ENCODE peak calls at places on chromosome 15, in four cellular contexts. J is fibroblast of villous mesenchyme; H is uterus; M is CD8-positive, alpha-beta T cell. A is an unnamed sample.
A peak's percentile ranks its signal among the peaks of the same experiment; 100 is the strongest.

GRCh38 chr15:68994981-68995753 is 19.3 kb upstream of the NOX5 start:
- DNase-seq in J (no peak), H (no peak), M (no peak), A (no peak)

GRCh38 chr15:61196711-61197110 is 32.4 kb downstream of the RORA start:
- DNase-seq in M (no peak), J (no peak), H (no peak), A (no peak)

GRCh38 chr15:29939404-29939803 is 117.1 kb upstream of the TJP1 start:
- DNase-seq in H (no peak), M (no peak), J (peak; percentile 26), A (peak; percentile 28)

GRCh38 chr15:52733078-52733477 is 53.9 kb upstream of the ATOSA start:
- DNase-seq in J (peak; percentile 70), H (no peak), M (no peak), A (peak; percentile 66)

GRCh38 chr15:37107071-37107753 is 6.9 kb upstream of the MEIS2 start:
- DNase-seq in M (no peak), J (no peak), H (peak; percentile 63), A (peak; percentile 74)

GRCh38 chr15:42146551-42147430 is 9.6 kb downstream of the PLA2G4F start:
- DNase-seq in J (no peak), H (peak; percentile 3), M (no peak), A (no peak)

GRCh38 chr15:29102911-29103824 is 166.5 kb downstream of the NSMCE3 start:
- DNase-seq in M (no peak), J (no peak), H (no peak), A (no peak)

GRCh38 chr15:91146728-91147127 is 46.7 kb downstream of the SV2B start:
- DNase-seq in J (no peak), M (no peak), H (no peak), A (no peak)

GRCh38 chr15:91921188-91921820 is 67.8 kb downstream of the SLCO3A1 start:
- DNase-seq in J (no peak), M (no peak), H (no peak), A (peak; percentile 65)

GRCh38 chr15:28875461-28875965 is 10.3 kb upstream of the APBA2 start:
- DNase-seq in H (no peak), J (no peak), M (no peak), A (no peak)

GRCh38 chr15:57665187-57665586 is 41.3 kb upstream of the POLR2M start:
- DNase-seq in J (no peak), H (no peak), M (no peak), A (no peak)

GRCh38 chr15:57668074-57668473 is 38.4 kb upstream of the POLR2M start:
- DNase-seq in M (no peak), J (no peak), H (no peak), A (no peak)

GRCh38 chr15:57663262-57663661 is 43.3 kb upstream of the POLR2M start:
- DNase-seq in J (no peak), M (no peak), H (no peak), A (no peak)

GRCh38 chr15:57665939-57666338 is 40.6 kb upstream of the POLR2M start:
- DNase-seq in J (no peak), H (no peak), M (no peak), A (no peak)

GRCh38 chr15:57667171-57667924 is 39.2 kb upstream of the POLR2M start:
- DNase-seq in J (peak; percentile 70), H (peak; percentile 53), M (no peak), A (peak; percentile 83)
- TF ChIP-seq CTCF in J (peak; percentile 58), H (peak; percentile 67), M (peak; percentile 25), A (peak; percentile 71)

GRCh38 chr15:75194397-75194796 is 7.3 kb upstream of the C15orf39 start:
- DNase-seq in H (no peak), J (no peak), M (no peak), A (no peak)

GRCh38 chr15:75193976-75194375 is 7.7 kb upstream of the C15orf39 start:
- DNase-seq in J (no peak), M (no peak), H (no peak), A (no peak)

GRCh38 chr15:75195766-75196241 is 5.9 kb upstream of the C15orf39 start:
- DNase-seq in M (no peak), H (no peak), J (peak; percentile 24), A (no peak)

GRCh38 chr15:75197062-75197630 is 4.5 kb upstream of the C15orf39 start:
- DNase-seq in H (no peak), M (no peak), J (no peak), A (no peak)

DNA sequence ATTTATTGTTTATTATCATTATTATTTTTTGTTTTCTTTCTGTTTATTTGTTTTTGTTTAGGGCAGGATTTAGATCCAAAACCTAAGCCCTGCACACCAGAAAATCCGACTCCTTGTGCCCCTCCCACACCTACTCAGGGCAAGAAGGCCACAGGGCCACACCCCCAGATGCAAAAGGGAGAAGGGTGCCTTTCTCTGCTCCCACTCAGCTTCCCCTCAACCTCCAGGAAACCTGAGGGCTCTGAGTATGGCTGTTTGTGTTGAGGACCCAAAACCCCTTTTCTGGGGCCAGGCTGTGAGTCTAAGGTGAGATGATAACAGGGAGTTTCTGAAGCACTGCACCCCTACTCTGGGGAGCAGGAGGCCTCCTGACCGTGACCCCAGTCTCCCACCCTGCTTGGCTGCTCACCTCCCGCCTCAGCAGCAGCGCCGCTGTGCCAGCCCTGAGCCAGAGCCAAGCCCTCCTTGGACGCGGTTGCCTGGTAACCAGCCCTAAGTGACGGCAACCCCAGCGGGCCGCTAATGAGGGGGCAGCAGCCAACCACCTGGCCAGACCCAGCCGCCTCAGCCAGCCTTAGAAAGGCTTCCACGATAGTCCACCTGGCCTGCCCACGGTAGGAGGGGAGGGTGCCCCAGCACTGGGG is 6.4 kb upstream of the C15orf39 start:
- DNase-seq in M (no peak), J (no peak), H (peak; percentile 48), A (no peak)
- H3K4me3 ChIP-seq in M (no peak overlapping the region), J (no peak overlapping the region), H (no peak overlapping the region), A (no peak overlapping the region)

GRCh38 chr15:22885105-22885504 is 46.6 kb downstream of the NIPA2 start:
- DNase-seq in M (no peak), H (no peak), J (no peak), A (no peak)

GRCh38 chr15:22881739-22882440 is 43.4 kb downstream of the NIPA2 start:
- DNase-seq in J (no peak), H (no peak), M (no peak), A (no peak)

GRCh38 chr15:22883196-22883595 is 44.7 kb downstream of the NIPA2 start:
- DNase-seq in H (no peak), J (no peak), M (no peak), A (no peak)

GRCh38 chr15:22887157-22887951 is 48.9 kb downstream of the NIPA2 start:
- DNase-seq in M (no peak), J (peak; percentile 89), H (no peak), A (peak; percentile 58)

GRCh38 chr15:22884344-22884743 is 45.9 kb downstream of the NIPA2 start:
- DNase-seq in M (peak; percentile 17), H (no peak), J (no peak), A (no peak)
- TF ChIP-seq CTCF in M (no peak), H (no peak), J (peak; percentile 33), A (peak; percentile 13)

DNA sequence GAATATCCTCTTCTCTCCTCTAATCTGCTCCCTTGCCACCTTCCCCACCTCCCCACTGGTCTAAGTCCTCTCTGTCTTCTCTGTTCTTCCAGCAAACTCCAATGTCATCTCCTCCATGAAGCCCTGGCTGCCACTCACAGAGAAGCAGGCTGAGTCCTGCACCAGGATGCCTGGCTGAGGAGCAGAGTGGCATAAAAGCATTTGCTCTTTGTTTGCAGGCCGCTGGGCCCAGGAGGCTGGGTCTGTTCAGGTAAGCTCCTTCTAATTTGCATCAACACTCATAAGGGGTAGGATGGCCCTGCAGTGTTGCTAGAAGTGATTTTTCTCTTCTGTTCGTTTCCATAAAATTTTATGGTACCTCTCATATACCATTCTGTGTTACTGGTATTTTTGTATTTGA is 43.2 kb upstream of the KLHL25 start:
- DNase-seq in J (no peak), M (no peak), H (no peak), A (no peak)
- H3K4me3 ChIP-seq in J (no peak overlapping the region), M (no peak overlapping the region), H (no peak overlapping the region), A (no peak overlapping the region)

GRCh38 chr15:43218908-43219706 is 1.7 kb downstream of the EPB42 start:
- DNase-seq in H (no peak), J (peak; percentile 12), M (no peak), A (peak; percentile 19)
- TF ChIP-seq CTCF in H (no peak), J (peak; percentile 36), M (no peak), A (peak; percentile 20)

GRCh38 chr15:74130849-74131617 is 647 bp downstream of the ISLR2 start:
- DNase-seq in M (no peak), J (no peak), H (no peak), A (no peak)

GRCh38 chr15:74128785-74129350 is 1.5 kb upstream of the ISLR2 start:
- DNase-seq in M (no peak), J (no peak), H (no peak), A (no peak)

GRCh38 chr15:74127954-74128784 is 2.2 kb upstream of the ISLR2 start:
- DNase-seq in H (no peak), M (no peak), J (peak; percentile 37), A (peak; percentile 33)

GRCh38 chr15:74130089-74130848 is at the start of gene ISLR2:
- DNase-seq in H (no peak), J (peak; percentile 35), M (no peak), A (no peak)

GRCh38 chr15:74129411-74130088 is 836 bp upstream of the ISLR2 start:
- DNase-seq in H (no peak), M (no peak), J (no peak), A (no peak)
- H3K4me3 ChIP-seq in H (no peak overlapping the region), M (no peak overlapping the region), J (peak overlapping the region; percentile 27), A (no peak overlapping the region)

GRCh38 chr15:64092075-64092820 is 1.4 kb downstream of the CIAO2A start:
- DNase-seq in H (no peak), M (no peak), J (peak; percentile 29), A (no peak)
- TF ChIP-seq CTCF in H (no peak), M (peak; percentile 47), J (no peak), A (no peak)

GRCh38 chr15:67091073-67091965 is 25.9 kb downstream of the SMAD3 start:
- DNase-seq in M (peak; percentile 72), H (peak; percentile 80), J (peak; percentile 97), A (peak; percentile 91)
- H3K4me3 ChIP-seq in M (no peak overlapping the region), H (no peak overlapping the region), J (peak overlapping the region; percentile 14), A (no peak overlapping the region)

GRCh38 chr15:80588801-80589200 is 106.3 kb upstream of the ABHD17C start:
- DNase-seq in M (no peak), H (no peak), J (peak; percentile 95), A (peak; percentile 98)
- TF ChIP-seq CTCF in M (no peak), H (no peak), J (no peak), A (no peak)

GRCh38 chr15:73686781-73687256 is 2.6 kb downstream of the CD276 start:
- DNase-seq in M (no peak), J (peak; percentile 94), H (no peak), A (peak; percentile 93)

GRCh38 chr15:73683624-73684536 is at the start of gene CD276:
- DNase-seq in J (peak; percentile 81), M (no peak), H (peak; percentile 68), A (peak; percentile 65)

GRCh38 chr15:73685561-73685960 is 1.4 kb downstream of the CD276 start:
- DNase-seq in M (no peak), J (peak; percentile 44), H (no peak), A (peak; percentile 25)

GRCh38 chr15:73688455-73688854 is 4.3 kb downstream of the CD276 start:
- DNase-seq in H (no peak), M (no peak), J (peak; percentile 33), A (no peak)

GRCh38 chr15:73685981-73686380 is 1.8 kb downstream of the CD276 start:
- DNase-seq in M (no peak), H (no peak), J (peak; percentile 58), A (no peak)
- H3K4me3 ChIP-seq in M (no peak overlapping the region), H (peak overlapping the region; percentile 6), J (peak overlapping the region; percentile 87), A (peak overlapping the region; percentile 76)

A was measured in fibroblast of pulmonary artery.